ENCODE peak calls at places on chromosomes 11 and 22, in eight cellular contexts. J, D, I, O, K, P, S and W are unnamed samples. For H3K36me3 and H3K9me3, the result is how much of the 10 kb centered on the place peaks cover.

GRCh38 chr11:38300570-38300969 is 1702.5 kb upstream of the RAG2 start:
- DNase-seq in K (no peak), O (no peak), S (no peak), J (no peak), D (no peak), I (no peak), P (no peak), W (no peak)

GRCh38 chr11:42161886-42162285 is 702.4 kb upstream of the LRRC4C start:
- DNase-seq in D (no peak), J (no peak), O (no peak), P (no peak), S (no peak), I (no peak), K (no peak), W (no peak)

GRCh38 chr11:12478743-12479142 is 101.4 kb downstream of the PARVA start:
- DNase-seq in S (no peak), I (no peak), P (no peak), J (no peak), O (no peak), D (no peak), K (no peak), W (no peak)

GRCh38 chr22:41491379-41492100 is 22.6 kb downstream of the ACO2 start:
- DNase-seq in S (no peak), O (no peak), J (no peak), I (no peak), K (no peak), P (no peak), D (no peak), W (no peak)

GRCh38 chr11:5505363-5506048 is 4.3 kb downstream of the UBQLN3 start:
- DNase-seq in D (no peak), P (no peak), K (no peak), O (no peak), I (no peak), J (no peak), S (no peak), W (no peak)

GRCh38 chr22:27857441-27857840 is 55.9 kb upstream of the MN1 start:
- DNase-seq in D (no peak), S (no peak), O (no peak), I (peak), K (no peak), P (no peak), J (no peak), W (no peak)

GRCh38 chr11:12213920-12214319 is 103.5 kb downstream of the MICAL2 start:
- DNase-seq in J (no peak), I (peak), P (no peak), K (no peak), S (no peak), D (no peak), O (no peak), W (no peak)

GRCh38 chr11:122781378-122782040 is 56.8 kb upstream of the CRTAM start:
- DNase-seq in P (peak), S (peak), O (peak), D (peak), J (peak), I (peak), K (peak), W (peak)

GRCh38 chr22:34841321-34841901 is 224.5 kb upstream of the ISX start:
- DNase-seq in I (no peak), K (no peak), J (no peak), D (peak), P (no peak), S (no peak), O (no peak), W (no peak)

GRCh38 chr11:131109256-131109655 is 193.0 kb upstream of the SNX19 start:
- DNase-seq in O (no peak), K (no peak), D (no peak), I (peak), P (no peak), J (no peak), S (no peak), W (peak)

GRCh38 chr11:2409026-2409553 is 8.5 kb downstream of the TSSC4 start:
- DNase-seq in D (no peak), S (no peak), K (no peak), O (no peak), I (no peak), P (no peak), J (no peak), W (no peak)

GRCh38 chr11:34411786-34412185 is 26.9 kb upstream of the CAT start:
- DNase-seq in P (no peak), S (no peak), O (no peak), J (no peak), K (no peak), D (no peak), I (peak), W (no peak)

GRCh38 chr11:2995893-2996554 is 3.9 kb upstream of the NAP1L4 start:
- DNase-seq in I (no peak), J (no peak), K (no peak), P (no peak), S (peak), O (no peak), D (no peak), W (no peak)

GRCh38 chr11:95429376-95429907 is 198.4 kb upstream of the SESN3 start:
- DNase-seq in O (no peak), P (no peak), I (peak), D (no peak), J (no peak), K (no peak), S (no peak), W (no peak)

GRCh38 chr22:27874185-27874584 is 44.9 kb downstream of the PITPNB start:
- DNase-seq in D (no peak), K (no peak), S (no peak), I (no peak), J (no peak), P (no peak), O (no peak), W (no peak)

GRCh38 chr11:120400564-120401364 is 64.6 kb downstream of the ARHGEF12 start:
- DNase-seq in O (no peak), P (peak), K (peak), D (no peak), J (no peak), S (peak), I (peak), W (peak)

GRCh38 chr22:50700387-50701075 is 27.9 kb downstream of the SHANK3 start:
- DNase-seq in S (peak), K (no peak), O (peak), P (no peak), I (no peak), D (no peak), J (no peak), W (no peak)

GRCh38 chr11:15038963-15039362 is 34.4 kb upstream of the CALCB start:
- DNase-seq in O (no peak), S (no peak), K (no peak), J (no peak), D (no peak), I (peak), P (no peak), W (no peak)

GRCh38 chr11:46701078-46701654 is 335 bp downstream of the ZNF408 start:
- DNase-seq in S (no peak), P (no peak), J (no peak), D (no peak), O (no peak), I (peak), K (no peak), W (no peak)
- H3K36me3 ChIP-seq in S (under half), P (under half), J (under half), D (under half), O (under half), I (under half), K (under half), W (half or more)

DNA sequence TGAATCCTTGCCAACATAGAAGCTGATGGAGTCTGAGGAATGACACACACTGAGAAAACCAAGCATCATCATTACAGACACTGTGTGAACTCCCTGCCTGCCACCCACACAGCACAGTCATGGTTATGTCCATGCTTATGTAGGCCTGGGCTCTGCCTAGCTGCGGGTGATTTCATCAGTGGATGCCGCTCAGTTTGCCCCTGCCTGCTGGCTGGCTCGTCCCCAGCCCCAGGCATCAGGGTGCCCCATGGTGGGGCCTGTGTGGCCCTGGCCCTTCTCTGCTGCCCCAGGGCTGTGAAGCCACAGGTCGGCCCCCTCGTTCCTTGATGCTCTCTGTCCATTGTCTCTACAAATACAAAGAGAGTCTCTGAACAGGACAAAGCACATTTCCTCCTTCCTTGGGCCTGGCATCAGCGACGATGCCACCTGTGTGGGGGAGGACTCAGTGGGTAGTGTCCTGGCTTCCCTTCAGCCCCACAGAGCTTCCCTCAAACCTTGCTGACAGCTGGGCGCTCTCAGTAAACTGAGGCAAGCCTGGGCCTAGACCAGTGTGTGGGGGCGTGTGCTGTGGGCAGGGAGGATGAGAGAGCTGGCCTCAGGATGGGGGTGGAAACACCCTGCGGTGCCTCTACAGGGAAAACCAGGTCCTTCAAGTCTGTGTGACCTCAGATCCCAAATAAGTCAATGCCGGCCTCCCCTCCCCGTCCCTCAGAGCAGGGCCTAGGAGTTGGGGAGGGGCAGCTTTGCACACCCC is 20.0 kb upstream of the TUB start:
- DNase-seq in O (no peak), S (peak), I (peak), P (no peak), D (no peak), K (no peak), J (no peak), W (no peak)
- H3K27ac ChIP-seq in O (no peak), S (no peak), I (peak), P (no peak), D (no peak), K (no peak), J (no peak), W (no peak)

GRCh38 chr11:118806400-118806799 is 15.4 kb upstream of the DDX6 start:
- DNase-seq in D (no peak), P (no peak), K (no peak), S (no peak), O (no peak), J (no peak), I (no peak), W (no peak)
- H3K9me3 ChIP-seq in D (under half), P (under half), K (under half), S (under half), O (under half), J (under half), I (under half), W (under half)

DNA sequence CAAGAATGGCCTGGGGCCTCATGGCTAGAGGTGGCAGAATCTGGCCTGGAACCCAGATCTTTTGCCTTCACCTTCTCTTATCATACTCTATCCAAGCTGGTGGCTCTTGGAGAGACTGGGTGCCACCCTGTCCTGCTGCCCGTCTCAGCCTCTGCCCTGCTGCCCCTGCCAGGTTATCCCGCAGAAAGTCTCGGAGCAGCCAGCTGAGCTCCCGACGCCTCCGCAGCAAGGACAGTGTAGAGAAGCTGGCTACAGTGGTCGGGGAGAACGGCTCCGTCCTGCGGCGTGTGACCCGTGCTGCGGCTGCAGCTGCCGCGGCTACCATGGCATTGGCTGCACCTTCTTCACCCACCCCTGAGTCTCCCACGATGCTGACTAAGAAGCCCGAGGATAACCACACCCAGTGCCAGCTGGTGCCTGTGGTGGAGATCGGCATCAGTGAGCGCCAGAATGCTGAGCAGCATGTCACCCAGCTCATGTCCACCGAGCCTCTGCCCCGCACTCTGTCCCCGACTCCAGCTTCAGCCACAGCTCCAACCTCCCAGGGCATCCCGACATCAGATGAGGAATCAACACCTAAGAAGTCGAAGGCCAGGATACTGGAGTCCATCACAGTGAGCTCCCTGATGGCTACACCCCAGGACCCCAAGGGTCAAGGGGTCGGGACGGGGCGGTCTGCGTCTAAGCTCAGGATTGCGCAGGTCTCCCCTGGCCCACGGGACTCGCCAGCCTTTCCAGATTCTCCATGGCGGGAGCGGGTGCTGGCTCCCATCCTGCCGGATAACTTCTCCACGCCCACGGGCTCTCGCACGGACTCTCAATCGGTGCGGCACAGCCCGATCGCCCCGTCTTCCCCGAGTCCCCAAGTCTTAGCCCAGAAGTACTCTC is 6.0 kb downstream of the INCENP start:
- DNase-seq in K (no peak), S (peak), I (no peak), D (no peak), O (no peak), P (no peak), J (no peak), W (peak)
- H3K36me3 ChIP-seq in K (under half), S (under half), I (under half), D (half or more), O (under half), P (under half), J (under half), W (half or more)

GRCh38 chr22:28925916-28926315 is 42.5 kb downstream of the ZNRF3 start:
- DNase-seq in I (no peak), O (no peak), K (no peak), P (no peak), D (no peak), J (no peak), S (no peak), W (no peak)

GRCh38 chr22:28920757-28921584 is 37.6 kb downstream of the ZNRF3 start:
- DNase-seq in D (no peak), O (no peak), I (no peak), J (no peak), P (no peak), S (no peak), K (no peak), W (no peak)

GRCh38 chr22:28922540-28923244 is 39.3 kb downstream of the ZNRF3 start:
- DNase-seq in P (no peak), D (no peak), I (no peak), K (no peak), S (no peak), J (no peak), O (no peak), W (no peak)

GRCh38 chr22:28921585-28921879 is 38.2 kb downstream of the ZNRF3 start:
- DNase-seq in S (no peak), K (no peak), D (no peak), I (no peak), O (no peak), J (no peak), P (no peak), W (no peak)

GRCh38 chr22:28923826-28924732 is 40.7 kb downstream of the ZNRF3 start:
- DNase-seq in I (no peak), J (peak), P (no peak), K (peak), S (peak), D (no peak), O (peak), W (no peak)
- H3K27ac ChIP-seq in I (no peak), J (no peak), P (no peak), K (no peak), S (peak), D (no peak), O (no peak), W (no peak)

GRCh38 chr11:76856571-76856970 is 4.1 kb upstream of the ACER3 start:
- DNase-seq in I (no peak), S (no peak), D (no peak), P (no peak), J (no peak), O (no peak), K (no peak), W (no peak)
- H3K9me3 ChIP-seq in I (under half), S (under half), D (under half), P (under half), J (under half), O (under half), K (under half), W (under half)

DNA sequence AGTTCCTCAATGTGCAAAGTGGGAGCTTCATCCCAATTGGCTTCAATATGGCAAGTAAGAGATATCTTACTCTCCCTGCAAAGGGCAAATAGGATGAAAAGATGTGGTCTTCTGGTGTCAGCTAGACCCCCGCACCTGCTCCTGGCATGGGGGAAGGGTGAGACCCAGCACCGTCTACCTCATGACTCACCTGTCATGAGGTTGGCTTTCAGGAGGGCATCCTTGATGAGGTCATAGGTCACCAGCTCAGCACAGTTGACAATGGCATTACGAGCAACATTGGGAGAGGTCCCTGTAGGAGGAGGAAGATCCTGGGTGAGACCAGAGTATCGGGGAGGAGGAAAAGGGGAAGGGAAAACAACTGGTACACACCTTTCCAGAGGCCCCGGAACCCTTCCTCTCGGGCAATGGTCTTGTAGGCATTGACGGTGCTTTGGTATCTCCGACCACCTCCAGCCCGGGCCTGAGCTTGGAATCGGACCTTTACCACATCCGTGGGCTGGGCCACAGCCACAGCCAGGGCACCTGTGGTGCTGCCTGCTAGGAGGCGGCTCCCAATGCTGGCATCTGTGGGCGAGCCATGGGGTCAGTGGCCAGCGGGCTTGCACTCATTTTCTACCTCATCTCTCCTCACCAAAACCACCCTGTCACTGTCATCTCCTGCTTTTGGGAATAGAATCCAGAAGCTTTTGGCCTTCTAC is 6.0 kb downstream of the UCP2 start:
- DNase-seq in S (no peak), J (no peak), D (no peak), K (no peak), P (no peak), O (peak), I (no peak), W (no peak)
- H3K36me3 ChIP-seq in S (under half), J (under half), D (half or more), K (under half), P (under half), O (under half), I (under half), W (under half)